ENCODE peak calls at places on chromosomes 11 and 22, in eight cellular contexts. P, H, I, E, N, Y, D and Z are unnamed samples.

GRCh38 chr11:118441770-118442169 is 5.5 kb downstream of the KMT2A start:
- DNase-seq in P (no peak), H (no peak), I (no peak), E (no peak), N (no peak), Y (no peak), D (peak; percentile 48), Z (no peak)

GRCh38 chr11:66704659-66705360 is 24.2 kb downstream of the SPTBN2 start:
- DNase-seq in P (no peak), H (no peak), I (no peak), E (no peak), N (no peak), Y (no peak), D (no peak), Z (no peak)

GRCh38 chr11:102914238-102915043 is 39.7 kb upstream of the MMP12 start:
- DNase-seq in P (no peak), H (no peak), I (peak; percentile 35), E (no peak), N (no peak), Y (no peak), D (no peak), Z (no peak)

GRCh38 chr11:22938691-22939090 is 78.4 kb upstream of the CCDC179 start:
- DNase-seq in P (no peak), H (no peak), I (no peak), E (no peak), N (no peak), Y (no peak), D (no peak), Z (no peak)

GRCh38 chr22:27810566-27810965 is 9.0 kb upstream of the MN1 start:
- DNase-seq in P (no peak), H (no peak), I (peak; percentile 16), E (no peak), N (no peak), Y (peak; percentile 62), D (no peak), Z (no peak)

GRCh38 chr11:134034496-134035381 is 34.1 kb upstream of the JAM3 start:
- DNase-seq in P (no peak), H (no peak), I (no peak), E (peak; percentile 81), N (peak; percentile 65), Y (no peak), D (no peak), Z (peak; percentile 5)

GRCh38 chr11:44178381-44178780 is 82.9 kb downstream of the EXT2 start:
- DNase-seq in P (no peak), H (no peak), I (peak; percentile 15), E (no peak), N (no peak), Y (no peak), D (no peak), Z (no peak)

GRCh38 chr11:111091341-111091740 is 154.2 kb upstream of the POU2AF2 start:
- DNase-seq in P (no peak), H (no peak), I (no peak), E (no peak), N (no peak), Y (no peak), D (no peak), Z (no peak)